ENCODE peak calls at places on chromosomes 5 and 9, in six cellular contexts. H is tibial nerve; Q is PC-3; T is CD4-positive, CD25-positive, alpha-beta regulatory T cell; J is GM23248; A is transverse colon. R is an unnamed sample.
A peak's percentile ranks its signal among the peaks of the same experiment; 100 is the strongest.

GRCh38 chr5:176463113-176463764 is 15.1 kb downstream of the FAF2 start:
- DNase-seq in A (no peak), T (no peak), Q (no peak), J (no peak), H (no peak), R (no peak)

GRCh38 chr9:131382850-131383729 is 10.8 kb upstream of the PRRC2B start:
- DNase-seq in A (no peak), T (no peak), Q (peak; percentile 67), J (peak; percentile 76), H (no peak), R (no peak)

GRCh38 chr5:1670342-1670741 is 129.3 kb downstream of the MRPL36 start:
- DNase-seq in Q (no peak), J (peak; percentile 68), A (no peak), H (no peak), T (no peak), R (no peak)

GRCh38 chr5:3131161-3131560 is 379.7 kb upstream of the IRX2 start:
- DNase-seq in H (no peak), J (no peak), Q (no peak), A (no peak), T (no peak), R (no peak)

GRCh38 chr5:80959768-80960442 is at the start of gene RASGRF2:
- DNase-seq in A (peak; percentile 49), T (peak; percentile 48), J (peak; percentile 43), H (no peak), Q (no peak), R (peak; percentile 57)

GRCh38 chr9:119375892-119376291 is 6.7 kb upstream of the BRINP1 start:
- DNase-seq in J (peak; percentile 78), H (no peak), A (peak; percentile 9), Q (peak; percentile 10), T (no peak), R (no peak)

GRCh38 chr5:149731332-149731616 is 1.2 kb downstream of the PPARGC1B start:
- DNase-seq in J (no peak), H (no peak), T (no peak), Q (no peak), A (no peak), R (no peak)

GRCh38 chr5:54679686-54680085 is 162.1 kb downstream of the SNX18 start:
- DNase-seq in H (no peak), T (no peak), J (no peak), Q (no peak), A (no peak), R (no peak)

GRCh38 chr5:8644377-8644776 is 775.4 kb downstream of the MTRR start:
- DNase-seq in Q (no peak), A (no peak), H (no peak), T (no peak), J (no peak), R (no peak)

GRCh38 chr9:93304574-93305496 is 120.9 kb downstream of the WNK2 start:
- DNase-seq in J (peak; percentile 72), H (peak; percentile 58), T (peak; percentile 17), A (peak; percentile 47), Q (peak; percentile 50), R (no peak)

GRCh38 chr5:169914766-169915165 is 65.5 kb downstream of the INSYN2B start:
- DNase-seq in T (no peak), H (peak; percentile 15), A (no peak), J (peak; percentile 84), Q (no peak), R (no peak)

GRCh38 chr5:126055348-126055729 is 367.9 kb upstream of the GRAMD2B start:
- DNase-seq in H (no peak), Q (peak; percentile 4), T (no peak), J (no peak), A (no peak), R (no peak)

GRCh38 chr9:87372401-87372851 is 125.2 kb upstream of the DAPK1 start:
- DNase-seq in A (no peak), T (no peak), Q (no peak), H (no peak), J (no peak), R (no peak)

GRCh38 chr9:99778308-99778707 is 43.4 kb upstream of the NR4A3 start:
- DNase-seq in A (no peak), J (peak; percentile 96), Q (peak; percentile 78), T (peak; percentile 13), H (no peak), R (no peak)

GRCh38 chr5:74892921-74893320 is 26.7 kb upstream of the FAM169A start:
- DNase-seq in Q (no peak), H (no peak), J (no peak), T (no peak), A (no peak), R (no peak)

GRCh38 chr5:68285857-68286611 is 70.5 kb downstream of the PIK3R1 start:
- DNase-seq in A (no peak), J (peak; percentile 80), H (peak; percentile 43), T (peak; percentile 72), Q (peak; percentile 39), R (peak; percentile 50)

GRCh38 chr9:108535526-108535925 is 320.3 kb downstream of the ACTL7B start:
- DNase-seq in Q (no peak), J (no peak), T (peak; percentile 2), A (peak; percentile 24), H (peak; percentile 10), R (no peak)

GRCh38 chr5:141192110-141192725 is at the start of gene PCDHB10:
- DNase-seq in H (no peak), Q (peak; percentile 41), J (peak; percentile 54), T (peak; percentile 10), A (no peak), R (peak; percentile 44)

GRCh38 chr9:84163227-84163626 is 177.3 kb downstream of the SLC28A3 start:
- DNase-seq in J (no peak), T (no peak), H (no peak), A (no peak), Q (no peak), R (no peak)

GRCh38 chr9:132651259-132651658 is 18.5 kb downstream of the DDX31 start:
- DNase-seq in J (peak; percentile 71), H (no peak), A (peak; percentile 47), Q (peak; percentile 78), T (peak; percentile 33), R (no peak)

GRCh38 chr9:93620881-93621820 is 44.8 kb downstream of the PHF2 start:
- DNase-seq in A (no peak), H (no peak), Q (no peak), T (no peak), J (no peak), R (no peak)

GRCh38 chr5:157562111-157562581 is 13.4 kb downstream of the ADAM19 start:
- DNase-seq in H (peak; percentile 79), Q (no peak), J (peak; percentile 42), T (no peak), A (no peak), R (no peak)

GRCh38 chr5:139951983-139952382 is 91.1 kb downstream of the NRG2 start:
- DNase-seq in A (no peak), T (no peak), Q (no peak), J (no peak), H (no peak), R (no peak)

GRCh38 chr5:107959573-107960279 is 289.0 kb upstream of the EFNA5 start:
- DNase-seq in H (no peak), A (no peak), J (no peak), T (no peak), Q (no peak), R (no peak)

GRCh38 chr5:91069364-91069763 is 313.8 kb downstream of the ARRDC3 start:
- DNase-seq in Q (no peak), T (no peak), H (no peak), J (no peak), A (no peak), R (no peak)

GRCh38 chr9:14205463-14205862 is 108.5 kb downstream of the NFIB start:
- DNase-seq in Q (peak; percentile 89), H (no peak), T (no peak), A (no peak), J (peak; percentile 86), R (no peak)

GRCh38 chr9:89225587-89225986 is 47.0 kb upstream of the SHC3 start:
- DNase-seq in J (peak; percentile 36), A (no peak), Q (no peak), H (no peak), T (no peak), R (no peak)

GRCh38 chr5:83474170-83474796 is 2.7 kb downstream of the VCAN start:
- DNase-seq in J (peak; percentile 94), Q (peak; percentile 86), T (peak; percentile 39), H (peak; percentile 68), A (peak; percentile 63), R (no peak)
- H3K27ac ChIP-seq in J (peak overlapping the region; percentile 93), Q (peak overlapping the region; percentile 87), T (no peak overlapping the region), H (peak overlapping the region; percentile 68), A (peak overlapping the region; percentile 75), R (no peak overlapping the region)

GRCh38 chr5:119359737-119360413 is 4.1 kb downstream of the TNFAIP8 start:
- DNase-seq in T (no peak), Q (peak; percentile 36), J (no peak), A (no peak), H (no peak), R (no peak)
- H3K4me1 ChIP-seq in T (peaks cover 95% of the 10 kb centered on the region), Q (peaks cover 60% of the 10 kb centered on the region), J (peaks cover 40% of the 10 kb centered on the region), A (peaks cover 5% of the 10 kb centered on the region), H (no peaks in the 10 kb centered on the region), R (peaks cover 92% of the 10 kb centered on the region)

DNA sequence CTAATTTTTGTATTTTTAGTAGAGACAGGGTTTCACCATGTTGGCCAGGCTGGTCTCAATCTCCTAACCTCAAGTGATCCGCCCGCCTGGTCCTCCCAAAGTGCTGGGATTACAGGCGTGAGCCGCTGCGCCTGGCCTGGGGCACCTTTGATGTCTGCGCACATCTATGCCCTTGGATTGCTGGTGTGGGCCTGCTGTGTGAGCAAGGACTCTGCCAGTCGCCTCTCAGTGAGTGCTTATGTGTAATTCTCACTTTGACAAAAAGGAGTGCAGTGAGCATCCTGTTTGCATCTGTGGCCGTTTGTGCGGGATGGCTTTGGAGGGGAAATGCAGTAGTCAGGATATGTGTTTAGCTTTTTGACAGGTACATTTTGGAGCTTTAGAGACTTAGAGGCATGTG is 9.4 kb downstream of the WDR5 start:
- DNase-seq in J (no peak), H (no peak), T (no peak), A (no peak), Q (no peak), R (no peak)
- H3K36me3 ChIP-seq in J (peaks cover 9% of the 10 kb centered on the region), H (peaks cover 35% of the 10 kb centered on the region), T (peaks cover 76% of the 10 kb centered on the region), A (peaks cover 48% of the 10 kb centered on the region), Q (peaks cover 19% of the 10 kb centered on the region), R (peaks cover 54% of the 10 kb centered on the region)

GRCh38 chr5:111734597-111734996 is 22.4 kb downstream of the NREP start:
- DNase-seq in J (no peak), H (no peak), T (no peak), Q (no peak), A (no peak), R (no peak)

GRCh38 chr5:111733571-111733970 is 23.4 kb downstream of the NREP start:
- DNase-seq in T (no peak), J (no peak), H (no peak), A (no peak), Q (no peak), R (no peak)

GRCh38 chr5:111734013-111734412 is 23.0 kb downstream of the NREP start:
- DNase-seq in A (no peak), Q (no peak), T (no peak), H (no peak), J (peak; percentile 76), R (no peak)

GRCh38 chr5:111737716-111738115 is 19.3 kb downstream of the NREP start:
- DNase-seq in T (no peak), A (no peak), J (peak; percentile 80), Q (peak; percentile 60), H (no peak), R (no peak)

DNA sequence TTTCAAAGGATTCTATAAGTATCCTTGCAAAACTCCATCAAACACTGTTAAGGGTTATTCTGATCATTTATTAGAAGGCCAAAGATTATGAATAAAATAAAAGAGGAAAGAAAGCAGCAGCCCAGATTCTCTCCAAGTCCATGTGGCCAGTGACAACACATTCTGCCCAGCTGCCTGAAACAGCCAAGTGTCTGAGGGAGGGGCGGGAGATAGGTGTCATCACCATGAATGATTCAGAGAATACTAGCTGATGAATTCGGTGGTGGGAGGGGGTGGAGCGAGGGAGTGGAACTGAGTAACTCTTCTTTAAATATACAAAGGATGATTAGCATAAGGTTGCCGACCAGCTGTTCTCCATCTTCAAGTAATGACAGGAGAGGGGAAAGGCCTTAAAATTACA is 21.2 kb downstream of the NREP start:
- DNase-seq in A (peak; percentile 17), J (peak; percentile 98), Q (peak; percentile 83), T (no peak), H (no peak), R (no peak)
- H3K27ac ChIP-seq in A (no peak overlapping the region), J (peak overlapping the region; percentile 93), Q (no peak overlapping the region), T (no peak overlapping the region), H (no peak overlapping the region), R (no peak overlapping the region)